ENCODE peak calls at places on chromosomes 6 and 20, in four cellular contexts. P is WERI-Rb-1, Q is stomach, S is endothelial cell of umbilical vein. Z is an unnamed sample.

GRCh38 chr6:76834399-76834798 is 628.9 kb downstream of the HTR1B start:
- DNase-seq in P (no peak), Q (no peak), S (no peak), Z (no peak)

GRCh38 chr20:50484271-50484976 is 25.8 kb upstream of the PTPN1 start:
- DNase-seq in P (no peak), Q (no peak), S (no peak), Z (no peak)

GRCh38 chr6:122817766-122818165 is 28.7 kb downstream of the SMPDL3A start:
- DNase-seq in P (no peak), S (no peak), Q (no peak), Z (no peak)

GRCh38 chr6:68638225-68638900 is 3.3 kb downstream of the ADGRB3 start:
- DNase-seq in P (peak; percentile 22), Q (peak; percentile 36), S (peak; percentile 26), Z (peak; percentile 35)

GRCh38 chr6:105484238-105485161 is 81.6 kb upstream of the PREP start:
- DNase-seq in P (no peak), Q (no peak), S (peak; percentile 64), Z (peak; percentile 55)

GRCh38 chr20:859661-860294 is 26.3 kb downstream of the FAM110A start:
- DNase-seq in Q (no peak), P (no peak), S (no peak), Z (peak; percentile 78)

GRCh38 chr6:43853066-43853650 is 83.1 kb downstream of the VEGFA start:
- DNase-seq in Q (no peak), P (no peak), S (no peak), Z (no peak)

GRCh38 chr6:170388113-170388512 is 81.6 kb downstream of the FAM120B start:
- DNase-seq in S (no peak), P (no peak), Q (no peak), Z (peak; percentile 23)

GRCh38 chr6:125094563-125094962 is 59.0 kb upstream of the TPD52L1 start:
- DNase-seq in S (no peak), Q (no peak), P (no peak), Z (peak; percentile 63)

GRCh38 chr6:160900031-160900430 is 91.5 kb upstream of the MAP3K4 start:
- DNase-seq in P (no peak), S (no peak), Q (no peak), Z (no peak)

GRCh38 chr6:38997128-38997761 is 51.3 kb upstream of the GLP1R start:
- DNase-seq in P (peak; percentile 86), S (peak; percentile 18), Q (peak; percentile 39), Z (peak; percentile 5)

GRCh38 chr20:37725165-37725564 is 31.3 kb downstream of the CTNNBL1 start:
- DNase-seq in S (no peak), P (no peak), Q (no peak), Z (no peak)

GRCh38 chr6:111482236-111482958 is 621 bp downstream of the REV3L start:
- DNase-seq in P (peak; percentile 52), Q (peak; percentile 56), S (peak; percentile 45), Z (no peak)
- TF ChIP-seq CTCF in P (no peak), Q (no peak), S (no peak), Z (no peak)

GRCh38 chr6:36082318-36082717 is 48.0 kb upstream of the MAPK13 start:
- DNase-seq in S (no peak), Q (no peak), P (no peak), Z (no peak)
- H3K36me3 ChIP-seq in S (peaks cover 19% of the 10 kb centered on the region), Q (peaks cover 77% of the 10 kb centered on the region), P (peaks cover 82% of the 10 kb centered on the region), Z (peaks cover 17% of the 10 kb centered on the region)

GRCh38 chr6:37054171-37054570 is 48.7 kb downstream of the FGD2 start:
- DNase-seq in S (no peak), Q (no peak), P (no peak), Z (no peak)
- TF ChIP-seq CTCF in S (no peak), Q (no peak), P (no peak), Z (no peak)

DNA sequence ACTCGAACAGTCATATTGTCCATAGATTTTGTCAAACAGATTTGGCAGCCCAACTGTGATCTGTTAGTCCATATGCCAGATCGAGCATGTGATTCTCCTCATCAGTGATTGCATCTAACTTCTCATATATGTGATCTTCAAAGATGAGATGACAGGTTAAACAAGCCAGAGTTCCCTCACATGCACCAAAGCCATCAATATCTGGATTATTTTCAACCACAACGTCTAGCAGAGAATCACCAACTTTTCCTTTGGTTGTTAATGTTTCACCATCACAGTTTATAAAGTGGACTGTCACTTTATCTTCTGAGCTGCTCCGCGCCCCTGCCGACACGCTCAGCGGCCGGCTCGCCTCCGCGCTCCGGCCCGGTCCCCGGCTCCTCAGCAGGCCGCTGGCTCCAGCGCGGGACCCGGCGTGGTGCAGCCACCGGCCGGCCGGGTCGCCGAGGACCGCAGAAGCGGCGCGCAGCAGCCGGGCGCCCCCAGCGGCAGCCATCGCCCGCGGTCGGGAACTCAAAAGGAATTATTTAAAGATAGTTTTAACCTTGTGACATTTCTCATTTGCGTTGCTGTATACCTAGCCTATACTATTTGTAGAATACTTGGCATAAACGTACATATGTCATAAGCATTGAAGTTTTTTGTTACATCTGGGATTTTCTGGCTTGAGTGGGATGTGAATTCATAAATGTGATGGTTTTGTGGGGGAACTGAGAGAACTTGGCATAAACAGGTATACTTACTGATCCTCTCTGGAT is 40.1 kb upstream of the DYNLRB1 start:
- DNase-seq in Q (peak; percentile 65), P (no peak), S (peak; percentile 51), Z (no peak)
- H3K36me3 ChIP-seq in Q (peaks cover 67% of the 10 kb centered on the region), P (peaks cover 61% of the 10 kb centered on the region), S (peaks cover 3% of the 10 kb centered on the region), Z (no peaks in the 10 kb centered on the region)

GRCh38 chr20:47676219-47676721 is 109.0 kb downstream of the SULF2 start:
- DNase-seq in P (peak; percentile 38), Q (no peak), S (no peak), Z (no peak)
- TF ChIP-seq CTCF in P (peak; percentile 47), Q (no peak), S (no peak), Z (no peak)

DNA sequence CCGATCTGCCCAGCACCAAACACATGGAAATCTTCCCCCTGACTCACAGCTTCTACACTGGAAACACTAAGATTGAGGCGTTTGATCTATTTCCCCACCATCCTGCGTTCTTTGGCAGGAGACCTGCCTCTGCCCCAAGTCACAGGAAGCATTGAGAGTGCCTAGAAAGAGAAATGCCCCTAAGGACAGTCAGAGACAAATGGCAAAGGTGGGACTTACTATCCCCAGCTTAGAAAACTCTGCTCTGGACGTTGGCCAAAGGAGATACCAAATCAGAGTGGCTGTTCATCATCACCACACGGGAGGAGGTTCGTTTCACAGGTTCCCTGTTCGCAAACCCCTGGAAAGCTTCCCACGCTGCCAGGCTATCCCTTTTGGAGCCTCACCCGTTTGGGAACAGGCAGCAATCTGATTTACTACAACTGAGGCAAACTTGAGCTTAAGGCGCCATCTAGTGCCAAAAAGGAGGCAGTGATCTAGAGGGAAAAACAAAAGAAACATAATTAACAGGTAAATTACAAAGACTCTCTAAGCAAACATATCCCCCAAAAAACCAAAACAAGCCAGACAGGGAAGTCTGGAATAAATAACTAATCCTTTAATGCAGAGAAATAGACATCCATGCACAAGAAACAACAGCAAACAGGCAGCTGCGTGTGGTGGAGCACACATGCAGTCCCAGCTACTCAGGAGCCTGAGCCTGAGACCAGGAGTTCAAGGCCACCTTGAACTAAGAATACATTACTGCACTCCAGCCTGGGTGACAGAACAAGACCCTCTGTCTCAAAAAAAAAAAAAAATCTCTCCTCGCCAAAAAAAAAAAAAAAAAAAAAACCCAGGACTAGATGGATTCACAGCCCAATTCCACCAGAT is 48.4 kb upstream of the SRSF6 start:
- DNase-seq in S (peak; percentile 38), P (peak; percentile 30), Q (no peak), Z (peak; percentile 36)
- H3K36me3 ChIP-seq in S (no peaks in the 10 kb centered on the region), P (no peaks in the 10 kb centered on the region), Q (no peaks in the 10 kb centered on the region), Z (no peaks in the 10 kb centered on the region)

DNA sequence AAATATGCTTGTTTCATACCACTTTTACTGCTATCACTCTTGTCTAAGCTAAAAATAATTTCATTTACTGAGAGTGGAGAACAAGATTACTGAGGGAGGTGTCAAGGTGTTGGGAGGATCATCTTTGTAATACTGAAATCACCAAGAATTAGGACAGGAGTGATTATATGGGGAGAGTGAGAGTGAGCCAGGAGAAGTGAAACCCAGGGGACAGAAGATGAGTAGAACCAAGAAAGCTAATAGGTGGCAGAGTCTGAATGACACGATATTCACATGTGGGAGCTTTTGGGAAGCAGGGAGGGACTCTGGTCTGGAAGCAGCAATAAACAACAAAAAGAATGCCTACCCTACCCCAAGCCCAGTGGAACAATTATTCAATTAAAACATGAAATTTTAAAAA is 58.6 kb downstream of the AK9 start:
- DNase-seq in P (no peak), S (no peak), Q (no peak), Z (no peak)
- TF ChIP-seq CTCF in P (no peak), S (no peak), Q (no peak), Z (no peak)

GRCh38 chr20:62285722-62286121 is 17.1 kb upstream of the ADRM1 start:
- DNase-seq in P (no peak), S (peak; percentile 98), Q (no peak), Z (no peak)
- H3K36me3 ChIP-seq in P (peaks cover 42% of the 10 kb centered on the region), S (peaks cover 21% of the 10 kb centered on the region), Q (peaks cover 95% of the 10 kb centered on the region), Z (peaks cover 35% of the 10 kb centered on the region)